ENCODE peak calls at places on chromosome 18, in ten cellular contexts. M, H, N, Q, R, B, E, K, T and J are unnamed samples.

GRCh38 chr18:67417864-67418523 is 98.5 kb downstream of the DSEL start:
- DNase-seq in M (no peak), H (no peak), N (no peak), Q (no peak), R (no peak), B (no peak), E (peak), K (peak), T (no peak), J (peak)

GRCh38 chr18:12741351-12741750 is 38.5 kb downstream of the PSMG2 start:
- DNase-seq in M (no peak), H (no peak), N (no peak), Q (no peak), R (no peak), B (peak), E (peak), K (peak), T (no peak), J (peak)

GRCh38 chr18:5297582-5297981 is 2.1 kb upstream of the ZBTB14 start:
- DNase-seq in M (no peak), H (no peak), N (no peak), Q (no peak), R (no peak), B (no peak), E (no peak), K (no peak), T (no peak), J (no peak)

GRCh38 chr18:68972176-68972575 is 174.3 kb downstream of the CCDC102B start:
- DNase-seq in M (no peak), H (no peak), N (no peak), Q (no peak), R (no peak), B (no peak), E (no peak), K (peak), T (no peak), J (no peak)

GRCh38 chr18:25456284-25456683 is 104.3 kb upstream of the ZNF521 start:
- DNase-seq in M (no peak), H (no peak), N (no peak), Q (no peak), R (no peak), B (no peak), E (no peak), K (no peak), T (no peak), J (no peak)

GRCh38 chr18:35174093-35174731 is 66.6 kb upstream of the ZNF397 start:
- DNase-seq in M (no peak), H (no peak), N (no peak), Q (no peak), R (no peak), B (no peak), E (no peak), K (no peak), T (no peak), J (no peak)

GRCh38 chr18:5238371-5238758 is 41.3 kb upstream of the AKAIN1 start:
- DNase-seq in M (no peak), H (peak), N (no peak), Q (no peak), R (no peak), B (peak), E (peak), K (peak), T (peak), J (no peak)

GRCh38 chr18:111292-112014 is 46.9 kb upstream of the USP14 start:
- DNase-seq in M (no peak), H (peak), N (peak), Q (peak), R (no peak), B (peak), E (peak), K (peak), T (peak), J (peak)

GRCh38 chr18:58495202-58495601 is 133.7 kb downstream of the ALPK2 start:
- DNase-seq in M (no peak), H (no peak), N (no peak), Q (no peak), R (no peak), B (no peak), E (no peak), K (peak), T (no peak), J (peak)

GRCh38 chr18:37430346-37431076 is 135.1 kb downstream of the CELF4 start:
- DNase-seq in M (no peak), H (no peak), N (peak), Q (no peak), R (no peak), B (no peak), E (peak), K (no peak), T (no peak), J (no peak)

GRCh38 chr18:23302852-23303527 is 150.1 kb upstream of the RIOK3 start:
- DNase-seq in M (no peak), H (no peak), N (no peak), Q (no peak), R (no peak), B (no peak), E (no peak), K (peak), T (no peak), J (peak)

GRCh38 chr18:53701697-53702096 is 522.8 kb downstream of the MBD2 start:
- DNase-seq in M (no peak), H (no peak), N (no peak), Q (no peak), R (no peak), B (no peak), E (no peak), K (no peak), T (no peak), J (no peak)

GRCh38 chr18:46068763-46069162 is 3.3 kb downstream of the PSTPIP2 start:
- DNase-seq in M (no peak), H (no peak), N (peak), Q (no peak), R (no peak), B (no peak), E (peak), K (no peak), T (no peak), J (no peak)

GRCh38 chr18:11149441-11150270 is at the start of gene PIEZO2:
- DNase-seq in M (peak), H (peak), N (peak), Q (peak), R (no peak), B (no peak), E (peak), K (peak), T (peak), J (peak)

GRCh38 chr18:24342347-24342746 is 55.3 kb downstream of the OSBPL1A start:
- DNase-seq in M (no peak), H (no peak), N (no peak), Q (no peak), R (no peak), B (no peak), E (no peak), K (peak), T (no peak), J (no peak)

GRCh38 chr18:55634545-55634944 is 46.6 kb upstream of the TCF4 start:
- DNase-seq in M (no peak), H (no peak), N (no peak), Q (no peak), R (no peak), B (no peak), E (no peak), K (peak), T (no peak), J (peak)

GRCh38 chr18:24128700-24129099 is 10.2 kb upstream of the CABYR start:
- DNase-seq in M (no peak), H (no peak), N (no peak), Q (no peak), R (no peak), B (no peak), E (no peak), K (peak), T (no peak), J (peak)

GRCh38 chr18:48139427-48140347 is 209.2 kb upstream of the SMAD2 start:
- DNase-seq in M (no peak), H (peak), N (no peak), Q (no peak), R (no peak), B (no peak), E (no peak), K (no peak), T (no peak), J (no peak)

GRCh38 chr18:75489493-75490190 is 62.1 kb upstream of the SMIM21 start:
- DNase-seq in M (no peak), H (no peak), N (no peak), Q (no peak), R (no peak), B (no peak), E (peak), K (peak), T (peak), J (peak)

GRCh38 chr18:59593291-59593717 is 103.9 kb downstream of the CCBE1 start:
- DNase-seq in M (no peak), H (no peak), N (no peak), Q (no peak), R (no peak), B (no peak), E (no peak), K (peak), T (no peak), J (peak)

GRCh38 chr18:47163241-47163640 is 12.9 kb downstream of the IER3IP1 start:
- DNase-seq in M (no peak), H (no peak), N (no peak), Q (no peak), R (no peak), B (no peak), E (no peak), K (peak), T (no peak), J (peak)

GRCh38 chr18:37578182-37578678 is 12.6 kb upstream of the CELF4 start:
- DNase-seq in M (no peak), H (no peak), N (no peak), Q (no peak), R (no peak), B (no peak), E (no peak), K (no peak), T (no peak), J (no peak)

GRCh38 chr18:41146301-41146700 is 808.7 kb upstream of the PIK3C3 start:
- DNase-seq in M (no peak), H (no peak), N (no peak), Q (no peak), R (no peak), B (no peak), E (no peak), K (no peak), T (no peak), J (no peak)

GRCh38 chr18:25314824-25315223 is 37.1 kb downstream of the ZNF521 start:
- DNase-seq in M (no peak), H (no peak), N (no peak), Q (no peak), R (no peak), B (no peak), E (no peak), K (no peak), T (no peak), J (no peak)

GRCh38 chr18:13934676-13935075 is 19.3 kb upstream of the MC2R start:
- DNase-seq in M (no peak), H (no peak), N (no peak), Q (no peak), R (no peak), B (no peak), E (no peak), K (no peak), T (no peak), J (no peak)

GRCh38 chr18:58400337-58400885 is 228.5 kb downstream of the ALPK2 start:
- DNase-seq in M (no peak), H (no peak), N (no peak), Q (no peak), R (no peak), B (no peak), E (no peak), K (peak), T (no peak), J (no peak)

GRCh38 chr18:48295586-48296311 is 113.4 kb downstream of the ZBTB7C start:
- DNase-seq in M (no peak), H (no peak), N (peak), Q (no peak), R (no peak), B (no peak), E (no peak), K (peak), T (no peak), J (peak)

GRCh38 chr18:24567199-24567598 is 106.8 kb downstream of the HRH4 start:
- DNase-seq in M (no peak), H (no peak), N (peak), Q (no peak), R (no peak), B (no peak), E (no peak), K (no peak), T (no peak), J (peak)

GRCh38 chr18:66533693-66534092 is 70.2 kb downstream of the CDH19 start:
- DNase-seq in M (no peak), H (no peak), N (no peak), Q (no peak), R (no peak), B (no peak), E (no peak), K (no peak), T (no peak), J (no peak)

GRCh38 chr18:50987261-50987660 is 19.4 kb downstream of the ELAC1 start:
- DNase-seq in M (no peak), H (no peak), N (no peak), Q (no peak), R (no peak), B (no peak), E (no peak), K (no peak), T (no peak), J (peak)

DNA sequence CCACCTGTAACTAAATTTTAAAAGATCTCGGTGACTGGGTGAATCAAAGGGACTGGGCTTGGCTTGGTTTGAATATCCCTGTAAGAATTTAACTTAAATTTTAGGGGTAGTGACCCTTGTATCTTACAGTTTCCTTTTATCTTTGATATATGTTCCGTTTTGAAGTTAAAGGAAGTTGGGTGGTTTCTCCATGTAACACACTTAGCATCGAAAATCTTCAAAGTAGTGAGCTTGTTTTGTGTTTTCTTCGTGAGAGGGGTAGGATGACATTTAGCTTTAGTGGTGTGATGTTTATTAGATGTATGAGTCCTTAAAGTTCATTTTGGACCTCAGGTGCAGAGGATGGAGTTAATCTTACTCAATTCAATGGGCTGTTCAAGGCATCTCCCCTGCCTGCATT is 1.6 kb downstream of the WDR7 start:
- DNase-seq in M (no peak), H (no peak), N (no peak), Q (no peak), R (no peak), B (no peak), E (no peak), K (no peak), T (no peak), J (no peak)
- H3K4me3 ChIP-seq in M (no peak), H (no peak), N (no peak), Q (no peak), R (no peak), B (no peak), E (no peak), K (no peak), T (no peak), J (no peak)

DNA sequence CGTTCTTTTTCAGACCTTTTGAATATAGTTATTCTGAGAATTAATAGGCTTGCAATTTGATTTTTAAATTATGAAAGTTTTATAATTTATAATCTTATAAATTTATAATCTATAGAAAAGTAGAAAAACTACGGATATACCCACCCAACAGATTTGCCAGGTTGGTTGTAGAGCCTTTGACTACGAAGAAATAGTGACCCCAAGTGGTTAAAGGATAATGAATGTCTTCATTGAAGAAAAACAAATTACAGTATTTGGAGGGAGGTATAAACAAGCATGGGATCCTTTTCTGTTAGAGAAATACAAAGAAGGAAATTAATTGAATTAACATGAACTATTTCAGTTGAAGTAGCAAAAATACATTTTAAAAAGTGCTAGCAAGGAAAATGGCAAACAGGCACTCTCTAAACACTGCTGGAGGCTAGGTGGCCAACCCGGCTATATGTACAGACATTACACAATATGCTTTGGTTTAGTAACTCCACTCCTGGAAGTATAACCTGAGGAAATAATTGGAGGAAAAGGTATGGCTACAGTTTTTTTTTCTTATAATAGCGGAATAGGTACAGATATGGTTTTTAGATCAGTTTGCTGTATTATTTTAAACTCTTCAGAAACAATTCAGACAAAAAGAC is 110.9 kb downstream of the MIB1 start:
- DNase-seq in M (no peak), H (no peak), N (no peak), Q (no peak), R (no peak), B (no peak), E (peak), K (peak), T (no peak), J (peak)
- TF ChIP-seq CTCF in M (no peak), H (no peak), N (peak), Q (peak), R (no peak), B (no peak), E (peak), K (peak), T (peak), J (peak)

GRCh38 chr18:49406863-49407262 is 53.6 kb downstream of the DYM start:
- DNase-seq in M (no peak), H (no peak), N (no peak), Q (no peak), R (no peak), B (no peak), E (no peak), K (no peak), T (no peak), J (no peak)

GRCh38 chr18:49412673-49413072 is 47.8 kb downstream of the DYM start:
- DNase-seq in M (no peak), H (no peak), N (no peak), Q (no peak), R (no peak), B (no peak), E (no peak), K (no peak), T (no peak), J (no peak)

DNA sequence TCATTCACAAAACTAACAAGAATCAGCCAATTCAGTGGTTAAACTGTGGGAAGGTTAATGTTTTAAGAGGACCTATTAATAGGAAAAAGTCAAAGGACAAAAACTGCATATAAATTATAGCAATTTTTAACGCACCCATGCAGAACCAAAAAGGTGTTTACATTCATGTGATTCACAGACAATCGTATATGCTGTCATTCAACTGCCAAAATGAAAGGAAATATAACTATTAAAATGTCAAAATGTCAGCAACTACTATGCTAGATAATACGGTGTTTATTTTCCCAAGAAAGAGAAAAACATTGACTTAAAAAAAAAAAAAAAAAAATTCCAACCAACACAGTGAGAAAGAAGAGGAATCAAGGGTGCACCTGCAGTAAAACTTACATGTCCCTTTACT is 48.5 kb downstream of the DYM start:
- DNase-seq in M (no peak), H (no peak), N (no peak), Q (no peak), R (no peak), B (no peak), E (no peak), K (no peak), T (no peak), J (no peak)
- H3K4me3 ChIP-seq in M (no peak), H (no peak), N (no peak), Q (no peak), R (no peak), B (no peak), E (no peak), K (no peak), T (no peak), J (no peak)

GRCh38 chr18:62802523-62802922 is 87.2 kb downstream of the PHLPP1 start:
- DNase-seq in M (no peak), H (no peak), N (no peak), Q (no peak), R (no peak), B (no peak), E (no peak), K (peak), T (no peak), J (peak)
- TF ChIP-seq CTCF in M (no peak), H (no peak), N (no peak), Q (no peak), R (no peak), B (no peak), E (peak), K (peak), T (peak), J (peak)

GRCh38 chr18:74456017-74456408 is 1.1 kb downstream of the DIPK1C start:
- DNase-seq in M (no peak), H (no peak), N (no peak), Q (no peak), R (no peak), B (no peak), E (no peak), K (no peak), T (no peak), J (no peak)
- H3K4me3 ChIP-seq in M (peak), H (no peak), N (peak), Q (peak), R (no peak), B (no peak), E (no peak), K (no peak), T (no peak), J (no peak)

GRCh38 chr18:6414118-6414722 is 491 bp downstream of the L3MBTL4 start:
- DNase-seq in M (peak), H (peak), N (peak), Q (peak), R (no peak), B (peak), E (no peak), K (peak), T (peak), J (no peak)
- TF ChIP-seq CTCF in M (no peak), H (no peak), N (no peak), Q (no peak), R (no peak), B (no peak), E (no peak), K (no peak), T (no peak), J (no peak)

GRCh38 chr18:44051088-44051487 is 629.6 kb upstream of the SETBP1 start:
- DNase-seq in M (no peak), H (no peak), N (no peak), Q (no peak), R (no peak), B (no peak), E (no peak), K (no peak), T (no peak), J (no peak)
- H3K4me3 ChIP-seq in M (no peak), H (no peak), N (no peak), Q (no peak), R (no peak), B (no peak), E (no peak), K (no peak), T (no peak), J (no peak)

GRCh38 chr18:3118195-3119010 is 101.4 kb downstream of the MYOM1 start:
- DNase-seq in M (no peak), H (no peak), N (no peak), Q (no peak), R (no peak), B (no peak), E (no peak), K (no peak), T (no peak), J (no peak)

GRCh38 chr18:3119401-3120323 is 100.1 kb downstream of the MYOM1 start:
- DNase-seq in M (no peak), H (no peak), N (no peak), Q (no peak), R (no peak), B (no peak), E (peak), K (no peak), T (no peak), J (no peak)

GRCh38 chr18:3122851-3123250 is 96.9 kb downstream of the MYOM1 start:
- DNase-seq in M (no peak), H (no peak), N (no peak), Q (no peak), R (no peak), B (no peak), E (no peak), K (no peak), T (no peak), J (no peak)

GRCh38 chr18:3120356-3120755 is 99.4 kb downstream of the MYOM1 start:
- DNase-seq in M (no peak), H (no peak), N (no peak), Q (no peak), R (no peak), B (no peak), E (no peak), K (no peak), T (no peak), J (no peak)

GRCh38 chr18:3121256-3121655 is 98.5 kb downstream of the MYOM1 start:
- DNase-seq in M (no peak), H (no peak), N (no peak), Q (no peak), R (no peak), B (no peak), E (no peak), K (peak), T (no peak), J (peak)
- TF ChIP-seq CTCF in M (no peak), H (no peak), N (no peak), Q (no peak), R (no peak), B (no peak), E (no peak), K (no peak), T (no peak), J (no peak)